ENCODE peak calls at places on chromosomes 3 and 15, in eight cellular contexts. One of them, this sample, is unnamed.

GRCh38 chr15:68818088-68818670 is 2.5 kb downstream of the ANP32A start:
- DNase-seq in right cardiac atrium: peak; percentile 89
- DNase-seq in astrocyte of the spinal cord: peak; percentile 73
- DNase-seq in brain microvascular endothelial cell: peak; percentile 42
- DNase-seq in fibroblast of pulmonary artery: peak; percentile 73
- DNase-seq in DND-41: peak; percentile 84
- DNase-seq in foreskin melanocyte: peak; percentile 38
- DNase-seq in mucosa of gallbladder: peak; percentile 63
- DNase-seq in this sample: peak; percentile 68

GRCh38 chr15:40906101-40906946 is 12.1 kb downstream of the VPS18 start:
- DNase-seq in right cardiac atrium: peak; percentile 95
- DNase-seq in astrocyte of the spinal cord: peak; percentile 93
- DNase-seq in brain microvascular endothelial cell: peak; percentile 62
- DNase-seq in fibroblast of pulmonary artery: peak; percentile 96
- DNase-seq in DND-41: peak; percentile 78
- DNase-seq in foreskin melanocyte: no peak
- DNase-seq in mucosa of gallbladder: peak; percentile 87
- DNase-seq in this sample: peak; percentile 64

GRCh38 chr3:15051531-15051930 is 13.6 kb downstream of the MRPS25 start:
- DNase-seq in right cardiac atrium: no peak
- DNase-seq in astrocyte of the spinal cord: peak; percentile 35
- DNase-seq in brain microvascular endothelial cell: peak; percentile 42
- DNase-seq in fibroblast of pulmonary artery: peak; percentile 46
- DNase-seq in DND-41: peak; percentile 58
- DNase-seq in foreskin melanocyte: peak; percentile 38
- DNase-seq in mucosa of gallbladder: no peak
- DNase-seq in this sample: peak; percentile 17

GRCh38 chr3:148389916-148390315 is 307.8 kb upstream of the AGTR1 start:
- DNase-seq in right cardiac atrium: no peak
- DNase-seq in astrocyte of the spinal cord: peak; percentile 25
- DNase-seq in brain microvascular endothelial cell: peak; percentile 3
- DNase-seq in fibroblast of pulmonary artery: peak; percentile 23
- DNase-seq in DND-41: no peak
- DNase-seq in foreskin melanocyte: no peak
- DNase-seq in mucosa of gallbladder: no peak
- DNase-seq in this sample: no peak

GRCh38 chr15:38073278-38073930 is 139.0 kb downstream of the TMCO5A start:
- DNase-seq in right cardiac atrium: no peak
- DNase-seq in astrocyte of the spinal cord: peak; percentile 63
- DNase-seq in brain microvascular endothelial cell: no peak
- DNase-seq in fibroblast of pulmonary artery: peak; percentile 55
- DNase-seq in DND-41: no peak
- DNase-seq in foreskin melanocyte: peak; percentile 95
- DNase-seq in mucosa of gallbladder: no peak
- DNase-seq in this sample: no peak

GRCh38 chr3:194340757-194341400 is 10.2 kb downstream of the CPN2 start:
- DNase-seq in right cardiac atrium: no peak
- DNase-seq in astrocyte of the spinal cord: no peak
- DNase-seq in brain microvascular endothelial cell: no peak
- DNase-seq in fibroblast of pulmonary artery: no peak
- DNase-seq in DND-41: no peak
- DNase-seq in foreskin melanocyte: no peak
- DNase-seq in mucosa of gallbladder: no peak
- DNase-seq in this sample: no peak

GRCh38 chr3:156620260-156620659 is 54.1 kb upstream of the TIPARP start:
- DNase-seq in right cardiac atrium: no peak
- DNase-seq in astrocyte of the spinal cord: no peak
- DNase-seq in brain microvascular endothelial cell: peak; percentile 18
- DNase-seq in fibroblast of pulmonary artery: no peak
- DNase-seq in DND-41: no peak
- DNase-seq in foreskin melanocyte: no peak
- DNase-seq in mucosa of gallbladder: peak; percentile 20
- DNase-seq in this sample: no peak

GRCh38 chr3:143002083-143002712 is 828 bp downstream of the U2SURP start:
- DNase-seq in right cardiac atrium: no peak
- DNase-seq in astrocyte of the spinal cord: peak; percentile 27
- DNase-seq in brain microvascular endothelial cell: peak; percentile 4
- DNase-seq in fibroblast of pulmonary artery: peak; percentile 35
- DNase-seq in DND-41: no peak
- DNase-seq in foreskin melanocyte: no peak
- DNase-seq in mucosa of gallbladder: no peak
- DNase-seq in this sample: no peak

GRCh38 chr3:33490641-33491241 is 50.5 kb upstream of the UBP1 start:
- DNase-seq in right cardiac atrium: no peak
- DNase-seq in astrocyte of the spinal cord: no peak
- DNase-seq in brain microvascular endothelial cell: no peak
- DNase-seq in fibroblast of pulmonary artery: peak; percentile 12
- DNase-seq in DND-41: no peak
- DNase-seq in foreskin melanocyte: no peak
- DNase-seq in mucosa of gallbladder: no peak
- DNase-seq in this sample: no peak

GRCh38 chr3:25781758-25782594 is 1.3 kb downstream of the NGLY1 start:
- DNase-seq in right cardiac atrium: no peak
- DNase-seq in astrocyte of the spinal cord: no peak
- DNase-seq in brain microvascular endothelial cell: no peak
- DNase-seq in fibroblast of pulmonary artery: no peak
- DNase-seq in DND-41: no peak
- DNase-seq in foreskin melanocyte: no peak
- DNase-seq in mucosa of gallbladder: no peak
- DNase-seq in this sample: no peak

GRCh38 chr3:194054540-194054939 is 81.4 kb upstream of the HES1 start:
- DNase-seq in right cardiac atrium: no peak
- DNase-seq in astrocyte of the spinal cord: no peak
- DNase-seq in brain microvascular endothelial cell: no peak
- DNase-seq in fibroblast of pulmonary artery: no peak
- DNase-seq in DND-41: no peak
- DNase-seq in foreskin melanocyte: no peak
- DNase-seq in mucosa of gallbladder: no peak
- DNase-seq in this sample: no peak

GRCh38 chr3:32307591-32307990 is 69.1 kb downstream of the CMTM8 start:
- DNase-seq in right cardiac atrium: no peak
- DNase-seq in astrocyte of the spinal cord: no peak
- DNase-seq in brain microvascular endothelial cell: no peak
- DNase-seq in fibroblast of pulmonary artery: no peak
- DNase-seq in DND-41: no peak
- DNase-seq in foreskin melanocyte: no peak
- DNase-seq in mucosa of gallbladder: no peak
- DNase-seq in this sample: no peak

GRCh38 chr3:23308986-23309625 is 106.0 kb downstream of the UBE2E2 start:
- DNase-seq in right cardiac atrium: no peak
- DNase-seq in astrocyte of the spinal cord: no peak
- DNase-seq in brain microvascular endothelial cell: no peak
- DNase-seq in fibroblast of pulmonary artery: no peak
- DNase-seq in DND-41: no peak
- DNase-seq in foreskin melanocyte: no peak
- DNase-seq in mucosa of gallbladder: no peak
- DNase-seq in this sample: no peak

GRCh38 chr3:195883160-195883559 is 25.2 kb downstream of the TNK2 start:
- DNase-seq in right cardiac atrium: no peak
- DNase-seq in astrocyte of the spinal cord: no peak
- DNase-seq in brain microvascular endothelial cell: no peak
- DNase-seq in fibroblast of pulmonary artery: no peak
- DNase-seq in DND-41: no peak
- DNase-seq in foreskin melanocyte: no peak
- DNase-seq in mucosa of gallbladder: no peak
- DNase-seq in this sample: no peak

GRCh38 chr3:171446801-171447578 is 13.2 kb downstream of the TNIK start:
- DNase-seq in right cardiac atrium: no peak
- DNase-seq in astrocyte of the spinal cord: peak; percentile 71
- DNase-seq in brain microvascular endothelial cell: peak; percentile 48
- DNase-seq in fibroblast of pulmonary artery: peak; percentile 51
- DNase-seq in DND-41: no peak
- DNase-seq in foreskin melanocyte: peak; percentile 59
- DNase-seq in mucosa of gallbladder: peak; percentile 68
- DNase-seq in this sample: no peak

GRCh38 chr15:67741313-67741712 is 84.0 kb upstream of the SKOR1 start:
- DNase-seq in right cardiac atrium: no peak
- DNase-seq in astrocyte of the spinal cord: no peak
- DNase-seq in brain microvascular endothelial cell: peak; percentile 4
- DNase-seq in fibroblast of pulmonary artery: no peak
- DNase-seq in DND-41: peak; percentile 40
- DNase-seq in foreskin melanocyte: no peak
- DNase-seq in mucosa of gallbladder: no peak
- DNase-seq in this sample: no peak

GRCh38 chr3:56076746-56077145 is 391.5 kb downstream of the ERC2 start:
- DNase-seq in right cardiac atrium: no peak
- DNase-seq in astrocyte of the spinal cord: no peak
- DNase-seq in brain microvascular endothelial cell: no peak
- DNase-seq in fibroblast of pulmonary artery: no peak
- DNase-seq in DND-41: no peak
- DNase-seq in foreskin melanocyte: no peak
- DNase-seq in mucosa of gallbladder: no peak
- DNase-seq in this sample: no peak

GRCh38 chr15:100925480-100925879 is 6.3 kb downstream of the LRRK1 start:
- DNase-seq in right cardiac atrium: no peak
- DNase-seq in astrocyte of the spinal cord: no peak
- DNase-seq in brain microvascular endothelial cell: no peak
- DNase-seq in fibroblast of pulmonary artery: no peak
- DNase-seq in DND-41: no peak
- DNase-seq in foreskin melanocyte: no peak
- DNase-seq in mucosa of gallbladder: no peak
- DNase-seq in this sample: no peak

GRCh38 chr15:75647370-75648155 is at the start of gene SNX33:
- DNase-seq in right cardiac atrium: peak; percentile 94
- DNase-seq in astrocyte of the spinal cord: peak; percentile 91
- DNase-seq in brain microvascular endothelial cell: peak; percentile 75
- DNase-seq in fibroblast of pulmonary artery: peak; percentile 92
- DNase-seq in DND-41: peak; percentile 60
- DNase-seq in foreskin melanocyte: peak; percentile 75
- DNase-seq in mucosa of gallbladder: peak; percentile 80
- DNase-seq in this sample: peak; percentile 55

GRCh38 chr3:122350814-122351418 is 25.9 kb downstream of the CSTA start:
- DNase-seq in right cardiac atrium: no peak
- DNase-seq in astrocyte of the spinal cord: peak; percentile 29
- DNase-seq in brain microvascular endothelial cell: peak; percentile 71
- DNase-seq in fibroblast of pulmonary artery: peak; percentile 42
- DNase-seq in DND-41: no peak
- DNase-seq in foreskin melanocyte: no peak
- DNase-seq in mucosa of gallbladder: no peak
- DNase-seq in this sample: no peak

GRCh38 chr3:127647171-127647884 is 18.3 kb downstream of the PODXL2 start:
- DNase-seq in right cardiac atrium: no peak
- DNase-seq in astrocyte of the spinal cord: no peak
- DNase-seq in brain microvascular endothelial cell: no peak
- DNase-seq in fibroblast of pulmonary artery: no peak
- DNase-seq in DND-41: no peak
- DNase-seq in foreskin melanocyte: no peak
- DNase-seq in mucosa of gallbladder: no peak
- DNase-seq in this sample: no peak

GRCh38 chr15:93250905-93251304 is 161.9 kb upstream of the RGMA start:
- DNase-seq in right cardiac atrium: no peak
- DNase-seq in astrocyte of the spinal cord: no peak
- DNase-seq in brain microvascular endothelial cell: no peak
- DNase-seq in fibroblast of pulmonary artery: no peak
- DNase-seq in DND-41: no peak
- DNase-seq in foreskin melanocyte: no peak
- DNase-seq in mucosa of gallbladder: no peak
- DNase-seq in this sample: no peak

GRCh38 chr3:141812091-141812490 is 48.9 kb downstream of the GRK7 start:
- DNase-seq in right cardiac atrium: no peak
- DNase-seq in astrocyte of the spinal cord: peak; percentile 79
- DNase-seq in brain microvascular endothelial cell: no peak
- DNase-seq in fibroblast of pulmonary artery: no peak
- DNase-seq in DND-41: no peak
- DNase-seq in foreskin melanocyte: no peak
- DNase-seq in mucosa of gallbladder: no peak
- DNase-seq in this sample: no peak

GRCh38 chr3:44988073-44988472 is 12.0 kb downstream of the EXOSC7 start:
- DNase-seq in right cardiac atrium: no peak
- DNase-seq in astrocyte of the spinal cord: no peak
- DNase-seq in brain microvascular endothelial cell: no peak
- DNase-seq in fibroblast of pulmonary artery: no peak
- DNase-seq in DND-41: no peak
- DNase-seq in foreskin melanocyte: no peak
- DNase-seq in mucosa of gallbladder: no peak
- DNase-seq in this sample: no peak

GRCh38 chr15:98812711-98813441 is 164.5 kb downstream of the IGF1R start:
- DNase-seq in right cardiac atrium: no peak
- DNase-seq in astrocyte of the spinal cord: no peak
- DNase-seq in brain microvascular endothelial cell: peak; percentile 72
- DNase-seq in fibroblast of pulmonary artery: peak; percentile 62
- DNase-seq in DND-41: no peak
- DNase-seq in foreskin melanocyte: no peak
- DNase-seq in mucosa of gallbladder: no peak
- DNase-seq in this sample: no peak

GRCh38 chr3:161560006-161560637 is 63.5 kb downstream of the OTOL1 start:
- DNase-seq in right cardiac atrium: peak; percentile 50
- DNase-seq in astrocyte of the spinal cord: peak; percentile 59
- DNase-seq in brain microvascular endothelial cell: peak; percentile 52
- DNase-seq in fibroblast of pulmonary artery: peak; percentile 59
- DNase-seq in DND-41: peak; percentile 53
- DNase-seq in foreskin melanocyte: peak; percentile 29
- DNase-seq in mucosa of gallbladder: peak; percentile 33
- DNase-seq in this sample: no peak

GRCh38 chr3:188266581-188267274 is 112.8 kb downstream of the LPP start:
- DNase-seq in right cardiac atrium: no peak
- DNase-seq in astrocyte of the spinal cord: peak; percentile 88
- DNase-seq in brain microvascular endothelial cell: peak; percentile 82
- DNase-seq in fibroblast of pulmonary artery: peak; percentile 86
- DNase-seq in DND-41: no peak
- DNase-seq in foreskin melanocyte: no peak
- DNase-seq in mucosa of gallbladder: peak; percentile 70
- DNase-seq in this sample: no peak

GRCh38 chr3:29721789-29722188 is 440.9 kb downstream of the RBMS3 start:
- DNase-seq in right cardiac atrium: no peak
- DNase-seq in astrocyte of the spinal cord: no peak
- DNase-seq in brain microvascular endothelial cell: no peak
- DNase-seq in fibroblast of pulmonary artery: peak; percentile 34
- DNase-seq in DND-41: no peak
- DNase-seq in foreskin melanocyte: no peak
- DNase-seq in mucosa of gallbladder: no peak
- DNase-seq in this sample: no peak

GRCh38 chr3:2978977-2979732 is 131.0 kb downstream of the IL5RA start:
- DNase-seq in right cardiac atrium: no peak
- DNase-seq in astrocyte of the spinal cord: no peak
- DNase-seq in brain microvascular endothelial cell: no peak
- DNase-seq in fibroblast of pulmonary artery: no peak
- DNase-seq in DND-41: no peak
- DNase-seq in foreskin melanocyte: no peak
- DNase-seq in mucosa of gallbladder: no peak
- DNase-seq in this sample: no peak